ENCODE peak calls at places on chromosomes 6 and 20, in five cellular contexts. One of them, this sample, is unnamed.

GRCh38 chr20:31740208-31740607 is 1.1 kb downstream of the TPX2 start:
- DNase-seq in A549: no peak
- DNase-seq in upper lobe of left lung: no peak
- DNase-seq in HepG2: no peak
- DNase-seq in esophagus muscularis mucosa: no peak
- DNase-seq in this sample: no peak

GRCh38 chr6:81774542-81774941 is 22.1 kb upstream of the TENT5A start:
- DNase-seq in A549: peak; percentile 17
- DNase-seq in upper lobe of left lung: no peak
- DNase-seq in HepG2: peak; percentile 86
- DNase-seq in esophagus muscularis mucosa: no peak
- DNase-seq in this sample: no peak

GRCh38 chr6:53359088-53359842 is 10.5 kb upstream of the ELOVL5 start:
- DNase-seq in A549: peak; percentile 95
- DNase-seq in upper lobe of left lung: peak; percentile 97
- DNase-seq in HepG2: peak; percentile 92
- DNase-seq in esophagus muscularis mucosa: peak; percentile 98
- DNase-seq in this sample: peak; percentile 95

GRCh38 chr6:157630463-157631080 is 192.5 kb upstream of the SNX9 start:
- DNase-seq in A549: no peak
- DNase-seq in upper lobe of left lung: no peak
- DNase-seq in HepG2: no peak
- DNase-seq in esophagus muscularis mucosa: no peak
- DNase-seq in this sample: no peak

GRCh38 chr6:78824045-78824444 is 43.3 kb upstream of the IRAK1BP1 start:
- DNase-seq in A549: no peak
- DNase-seq in upper lobe of left lung: no peak
- DNase-seq in HepG2: no peak
- DNase-seq in esophagus muscularis mucosa: no peak
- DNase-seq in this sample: no peak

GRCh38 chr6:4322846-4323309 is 187.5 kb upstream of the ECI2 start:
- DNase-seq in A549: peak; percentile 45
- DNase-seq in upper lobe of left lung: no peak
- DNase-seq in HepG2: no peak
- DNase-seq in esophagus muscularis mucosa: no peak
- DNase-seq in this sample: no peak

GRCh38 chr20:44576297-44576696 is 6.1 kb upstream of the PKIG start:
- DNase-seq in A549: peak; percentile 51
- DNase-seq in upper lobe of left lung: no peak
- DNase-seq in HepG2: peak; percentile 21
- DNase-seq in esophagus muscularis mucosa: no peak
- DNase-seq in this sample: no peak

GRCh38 chr6:14074723-14075503 is 42.7 kb upstream of the CD83 start:
- DNase-seq in A549: peak; percentile 15
- DNase-seq in upper lobe of left lung: no peak
- DNase-seq in HepG2: no peak
- DNase-seq in esophagus muscularis mucosa: no peak
- DNase-seq in this sample: peak; percentile 48

GRCh38 chr20:59669451-59669850 is 65.1 kb downstream of the PHACTR3 start:
- DNase-seq in A549: no peak
- DNase-seq in upper lobe of left lung: no peak
- DNase-seq in HepG2: no peak
- DNase-seq in esophagus muscularis mucosa: peak; percentile 57
- DNase-seq in this sample: no peak

GRCh38 chr20:4060856-4061440 is 45.6 kb upstream of the RNF24 start:
- DNase-seq in A549: no peak
- DNase-seq in upper lobe of left lung: no peak
- DNase-seq in HepG2: no peak
- DNase-seq in esophagus muscularis mucosa: no peak
- DNase-seq in this sample: no peak

GRCh38 chr6:73032586-73032985 is 192.7 kb downstream of the KHDC1L start:
- DNase-seq in A549: peak; percentile 14
- DNase-seq in upper lobe of left lung: no peak
- DNase-seq in HepG2: no peak
- DNase-seq in esophagus muscularis mucosa: no peak
- DNase-seq in this sample: no peak

GRCh38 chr6:49639177-49639817 is 2.7 kb upstream of the RHAG start:
- DNase-seq in A549: no peak
- DNase-seq in upper lobe of left lung: no peak
- DNase-seq in HepG2: peak; percentile 16
- DNase-seq in esophagus muscularis mucosa: no peak
- DNase-seq in this sample: no peak

GRCh38 chr6:158776737-158777136 is 42.4 kb downstream of the EZR start:
- DNase-seq in A549: no peak
- DNase-seq in upper lobe of left lung: no peak
- DNase-seq in HepG2: no peak
- DNase-seq in esophagus muscularis mucosa: no peak
- DNase-seq in this sample: no peak

GRCh38 chr6:45586216-45587171 is 208.8 kb upstream of the SUPT3H start:
- DNase-seq in A549: no peak
- DNase-seq in upper lobe of left lung: no peak
- DNase-seq in HepG2: no peak
- DNase-seq in esophagus muscularis mucosa: peak; percentile 45
- DNase-seq in this sample: no peak

GRCh38 chr6:157946865-157947532 is 34.7 kb upstream of the SYNJ2 start:
- DNase-seq in A549: peak; percentile 33
- DNase-seq in upper lobe of left lung: no peak
- DNase-seq in HepG2: peak; percentile 41
- DNase-seq in esophagus muscularis mucosa: peak; percentile 89
- DNase-seq in this sample: no peak

GRCh38 chr20:56592211-56592610 is 36.9 kb upstream of the TFAP2C start:
- DNase-seq in A549: no peak
- DNase-seq in upper lobe of left lung: no peak
- DNase-seq in HepG2: no peak
- DNase-seq in esophagus muscularis mucosa: no peak
- DNase-seq in this sample: no peak

GRCh38 chr6:111576302-111576701 is 29.4 kb downstream of the TRAF3IP2 start:
- DNase-seq in A549: no peak
- DNase-seq in upper lobe of left lung: no peak
- DNase-seq in HepG2: no peak
- DNase-seq in esophagus muscularis mucosa: no peak
- DNase-seq in this sample: no peak

GRCh38 chr6:54294965-54295532 is 13.2 kb upstream of the TINAG start:
- DNase-seq in A549: no peak
- DNase-seq in upper lobe of left lung: no peak
- DNase-seq in HepG2: no peak
- DNase-seq in esophagus muscularis mucosa: no peak
- DNase-seq in this sample: no peak

GRCh38 chr20:22288957-22289356 is 295.4 kb downstream of the FOXA2 start:
- DNase-seq in A549: no peak
- DNase-seq in upper lobe of left lung: no peak
- DNase-seq in HepG2: no peak
- DNase-seq in esophagus muscularis mucosa: peak; percentile 68
- DNase-seq in this sample: no peak

GRCh38 chr6:150230877-150231428 is 88.1 kb downstream of the PPP1R14C start:
- DNase-seq in A549: no peak
- DNase-seq in upper lobe of left lung: no peak
- DNase-seq in HepG2: no peak
- DNase-seq in esophagus muscularis mucosa: no peak
- DNase-seq in this sample: no peak

GRCh38 chr6:24431045-24431451 is 28.3 kb downstream of the MRS2 start:
- DNase-seq in A549: peak; percentile 57
- DNase-seq in upper lobe of left lung: no peak
- DNase-seq in HepG2: peak; percentile 65
- DNase-seq in esophagus muscularis mucosa: no peak
- DNase-seq in this sample: no peak

GRCh38 chr6:391559-392440 is at the start of gene IRF4:
- DNase-seq in A549: no peak
- DNase-seq in upper lobe of left lung: no peak
- DNase-seq in HepG2: no peak
- DNase-seq in esophagus muscularis mucosa: no peak
- DNase-seq in this sample: no peak

GRCh38 chr6:20115269-20116005 is 96.8 kb downstream of the MBOAT1 start:
- DNase-seq in A549: no peak
- DNase-seq in upper lobe of left lung: no peak
- DNase-seq in HepG2: no peak
- DNase-seq in esophagus muscularis mucosa: no peak
- DNase-seq in this sample: no peak

GRCh38 chr6:20116792-20117191 is 95.5 kb downstream of the MBOAT1 start:
- DNase-seq in A549: no peak
- DNase-seq in upper lobe of left lung: no peak
- DNase-seq in HepG2: no peak
- DNase-seq in esophagus muscularis mucosa: no peak
- DNase-seq in this sample: no peak

GRCh38 chr6:20117474-20117873 is 94.8 kb downstream of the MBOAT1 start:
- DNase-seq in A549: no peak
- DNase-seq in upper lobe of left lung: no peak
- DNase-seq in HepG2: no peak
- DNase-seq in esophagus muscularis mucosa: no peak
- DNase-seq in this sample: no peak

GRCh38 chr6:20118877-20119276 is 93.4 kb downstream of the MBOAT1 start:
- DNase-seq in A549: no peak
- DNase-seq in upper lobe of left lung: no peak
- DNase-seq in HepG2: no peak
- DNase-seq in esophagus muscularis mucosa: no peak
- DNase-seq in this sample: no peak

GRCh38 chr6:20119446-20119845 is 92.8 kb downstream of the MBOAT1 start:
- DNase-seq in A549: no peak
- DNase-seq in upper lobe of left lung: no peak
- DNase-seq in HepG2: no peak
- DNase-seq in esophagus muscularis mucosa: no peak
- DNase-seq in this sample: no peak
- TF ChIP-seq EP300 in A549: no peak
- TF ChIP-seq EP300 in upper lobe of left lung: no peak
- TF ChIP-seq EP300 in HepG2: no peak
- TF ChIP-seq EP300 in esophagus muscularis mucosa: no peak
- TF ChIP-seq EP300 in this sample: no peak

DNA sequence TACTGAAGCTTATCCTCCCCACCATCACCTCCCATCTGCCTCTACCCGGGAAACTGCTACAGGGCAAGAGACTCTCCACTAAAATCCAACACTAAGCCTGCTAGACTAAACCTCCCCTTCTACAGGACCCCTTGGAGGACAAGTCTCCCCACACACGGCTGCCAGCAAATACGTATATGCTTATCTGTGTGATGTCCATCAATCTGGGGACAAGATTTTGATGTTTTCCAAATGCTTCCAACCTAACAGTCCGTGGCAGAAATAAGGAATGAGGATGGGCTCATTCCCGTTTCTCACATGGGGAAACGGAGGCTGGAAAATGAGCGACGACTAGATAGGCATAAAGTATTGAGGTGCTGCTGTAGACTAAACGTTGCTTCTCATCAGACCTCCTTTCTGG is 1.8 kb downstream of the KCNK5 start:
- DNase-seq in A549: no peak
- DNase-seq in upper lobe of left lung: no peak
- DNase-seq in HepG2: no peak
- DNase-seq in esophagus muscularis mucosa: no peak
- DNase-seq in this sample: no peak
- H3K4me3 ChIP-seq in A549: no peak overlapping the region
- H3K4me3 ChIP-seq in upper lobe of left lung: peak overlapping the region; percentile 64
- H3K4me3 ChIP-seq in HepG2: no peak overlapping the region
- H3K4me3 ChIP-seq in esophagus muscularis mucosa: peak overlapping the region; percentile 69
- H3K4me3 ChIP-seq in this sample: peak overlapping the region; percentile 43

DNA sequence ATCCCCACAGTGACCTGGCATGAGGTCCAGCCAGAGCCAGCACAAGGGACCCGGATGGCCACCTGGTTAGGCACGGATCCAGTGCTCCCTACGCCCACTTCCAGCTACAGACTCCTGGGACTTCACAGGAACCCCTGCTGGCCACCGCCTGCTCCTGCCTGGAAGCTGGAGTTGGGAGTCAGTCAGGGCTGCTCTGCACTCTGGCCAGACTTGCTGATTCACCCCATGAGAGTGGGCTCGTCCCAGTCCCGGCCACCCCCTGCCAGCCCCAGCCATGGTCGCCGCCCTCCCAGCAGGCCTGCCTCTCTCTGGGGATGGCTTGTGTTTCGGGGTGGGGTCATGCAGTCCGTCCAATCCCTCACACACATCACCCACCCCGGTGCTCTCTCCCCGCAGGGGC is 125.8 kb downstream of the DLL1 start:
- DNase-seq in A549: no peak
- DNase-seq in upper lobe of left lung: no peak
- DNase-seq in HepG2: no peak
- DNase-seq in esophagus muscularis mucosa: no peak
- DNase-seq in this sample: peak; percentile 39
- TF ChIP-seq CTCF in A549: no peak
- TF ChIP-seq CTCF in upper lobe of left lung: no peak
- TF ChIP-seq CTCF in HepG2: peak; percentile 7
- TF ChIP-seq CTCF in esophagus muscularis mucosa: peak; percentile 24
- TF ChIP-seq CTCF in this sample: no peak

DNA sequence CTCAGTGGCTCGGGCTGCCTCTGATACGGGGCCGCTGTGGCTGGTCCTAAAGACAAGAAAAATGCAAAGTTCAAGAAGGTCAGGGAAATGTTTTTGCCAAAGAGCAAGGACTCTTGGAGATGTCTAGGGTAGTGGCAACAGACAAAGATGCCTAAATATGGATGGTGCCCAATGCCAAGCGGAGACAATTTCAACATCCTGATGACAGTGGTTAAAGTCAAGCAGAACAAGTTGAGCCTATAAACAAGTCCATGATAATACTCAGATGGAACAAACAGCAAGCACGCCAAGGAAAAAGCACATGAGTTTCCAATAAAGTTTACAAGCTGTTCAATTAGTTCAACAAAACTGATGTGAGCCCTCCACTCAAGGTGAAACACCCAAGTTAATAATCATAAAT is 51.1 kb downstream of the SLC22A1 start:
- DNase-seq in A549: no peak
- DNase-seq in upper lobe of left lung: no peak
- DNase-seq in HepG2: no peak
- DNase-seq in esophagus muscularis mucosa: no peak
- DNase-seq in this sample: no peak
- TF ChIP-seq EP300 in A549: no peak
- TF ChIP-seq EP300 in upper lobe of left lung: no peak
- TF ChIP-seq EP300 in HepG2: no peak
- TF ChIP-seq EP300 in esophagus muscularis mucosa: no peak
- TF ChIP-seq EP300 in this sample: no peak